ENCODE peak calls at places on chromosome 16, in nine cellular contexts. Q, H, R, P, Z, Y, J, T and I are unnamed samples. For H3K9me3, the result is how much of the 10 kb centered on the place peaks cover.

GRCh38 chr16:8474576-8474975 is 115.7 kb downstream of the TMEM114 start:
- DNase-seq in Q (no peak), H (no peak), R (no peak), P (peak), Z (no peak), Y (no peak), J (no peak), T (no peak), I (no peak)

GRCh38 chr16:17766012-17766411 is 295.3 kb upstream of the XYLT1 start:
- DNase-seq in Q (no peak), H (no peak), R (peak), P (no peak), Z (no peak), Y (no peak), J (no peak), T (no peak), I (no peak)

GRCh38 chr16:59702531-59702930 is 968.4 kb upstream of the GOT2 start:
- DNase-seq in Q (no peak), H (no peak), R (no peak), P (no peak), Z (no peak), Y (no peak), J (no peak), T (no peak), I (no peak)

GRCh38 chr16:71479420-71479819 is 9.7 kb downstream of the ZNF19 start:
- DNase-seq in Q (peak), H (no peak), R (no peak), P (no peak), Z (no peak), Y (peak), J (no peak), T (no peak), I (no peak)

GRCh38 chr16:30356401-30357084 is 1.4 kb upstream of the CD2BP2 start:
- DNase-seq in Q (peak), H (no peak), R (no peak), P (no peak), Z (no peak), Y (no peak), J (peak), T (peak), I (no peak)

GRCh38 chr16:28219283-28219682 is 7.5 kb upstream of the XPO6 start:
- DNase-seq in Q (no peak), H (no peak), R (no peak), P (no peak), Z (no peak), Y (no peak), J (no peak), T (no peak), I (no peak)

GRCh38 chr16:85413713-85414663 is 199.1 kb upstream of the GSE1 start:
- DNase-seq in Q (peak), H (no peak), R (no peak), P (no peak), Z (no peak), Y (peak), J (peak), T (peak), I (no peak)

GRCh38 chr16:86515420-86515779 is 5.1 kb downstream of the FOXF1 start:
- DNase-seq in Q (no peak), H (no peak), R (no peak), P (no peak), Z (no peak), Y (no peak), J (no peak), T (no peak), I (no peak)

GRCh38 chr16:49956915-49957314 is 68.1 kb upstream of the CNEP1R1 start:
- DNase-seq in Q (no peak), H (no peak), R (no peak), P (no peak), Z (no peak), Y (no peak), J (no peak), T (no peak), I (no peak)

GRCh38 chr16:7990864-7991263 is 599.4 kb downstream of the TMEM114 start:
- DNase-seq in Q (no peak), H (no peak), R (no peak), P (no peak), Z (no peak), Y (no peak), J (no peak), T (no peak), I (no peak)

GRCh38 chr16:31298958-31299357 is 39.2 kb downstream of the ITGAM start:
- DNase-seq in Q (peak), H (no peak), R (no peak), P (no peak), Z (no peak), Y (no peak), J (no peak), T (no peak), I (no peak)

GRCh38 chr16:64152010-64152767 is 969.7 kb downstream of the CDH11 start:
- DNase-seq in Q (no peak), H (no peak), R (no peak), P (no peak), Z (no peak), Y (no peak), J (no peak), T (no peak), I (no peak)

GRCh38 chr16:84040823-84041391 is 1.7 kb downstream of the SLC38A8 start:
- DNase-seq in Q (no peak), H (no peak), R (no peak), P (no peak), Z (no peak), Y (no peak), J (no peak), T (peak), I (peak)

GRCh38 chr16:62450291-62450690 is 414.1 kb upstream of the CDH8 start:
- DNase-seq in Q (no peak), H (no peak), R (no peak), P (no peak), Z (no peak), Y (no peak), J (no peak), T (no peak), I (no peak)

GRCh38 chr16:62445909-62446308 is 409.7 kb upstream of the CDH8 start:
- DNase-seq in Q (no peak), H (no peak), R (no peak), P (no peak), Z (no peak), Y (no peak), J (no peak), T (no peak), I (no peak)
- H3K9me3 ChIP-seq in Q (under half), H (under half), R (under half), P (under half), Z (under half), Y (under half), J (under half), T (under half), I (under half)

GRCh38 chr16:15435216-15435864 is 952 bp downstream of the BMERB1 start:
- DNase-seq in Q (no peak), H (no peak), R (no peak), P (no peak), Z (no peak), Y (no peak), J (no peak), T (no peak), I (peak)

GRCh38 chr16:15439102-15439501 is 4.7 kb downstream of the BMERB1 start:
- DNase-seq in Q (no peak), H (no peak), R (no peak), P (no peak), Z (no peak), Y (no peak), J (no peak), T (no peak), I (no peak)

GRCh38 chr16:15434425-15435215 is at the start of gene BMERB1:
- DNase-seq in Q (no peak), H (peak), R (peak), P (peak), Z (peak), Y (no peak), J (peak), T (peak), I (peak)

DNA sequence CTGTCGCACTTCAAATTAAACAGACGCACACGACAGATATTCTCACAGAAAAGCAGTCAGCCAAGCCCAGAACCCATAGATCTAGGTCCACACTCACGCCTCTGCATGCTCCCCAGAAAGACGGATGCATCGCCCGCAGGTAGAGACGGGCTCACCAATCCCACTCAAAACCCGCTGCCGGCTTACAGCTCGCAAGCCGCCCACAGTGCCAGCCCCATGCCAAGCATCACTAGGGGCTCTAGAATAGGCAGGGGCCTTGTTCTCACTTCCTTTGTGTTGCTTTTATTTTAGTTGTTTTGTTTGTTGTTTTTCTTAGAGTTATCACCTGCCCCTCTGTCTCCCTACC is 336 bp upstream of the BMERB1 start:
- DNase-seq in Q (no peak), H (no peak), R (no peak), P (no peak), Z (no peak), Y (no peak), J (no peak), T (no peak), I (no peak)
- H3K4me3 ChIP-seq in Q (no peak), H (peak), R (peak), P (peak), Z (peak), Y (no peak), J (peak), T (peak), I (peak)

GRCh38 chr16:88287219-88287618 is 95.5 kb upstream of the ZNF469 start:
- DNase-seq in Q (peak), H (no peak), R (peak), P (no peak), Z (peak), Y (peak), J (no peak), T (no peak), I (no peak)
- H3K9me3 ChIP-seq in Q (under half), H (under half), R (under half), P (under half), Z (under half), Y (under half), J (under half), T (under half), I (under half)

GRCh38 chr16:88744520-88744835 is 38.2 kb downstream of the CTU2 start:
- DNase-seq in Q (no peak), H (no peak), R (no peak), P (no peak), Z (no peak), Y (no peak), J (no peak), T (no peak), I (no peak)
- H3K4me3 ChIP-seq in Q (no peak), H (no peak), R (no peak), P (no peak), Z (no peak), Y (no peak), J (no peak), T (no peak), I (no peak)

GRCh38 chr16:35195864-35196216 is 1736.4 kb downstream of the TP53TG3F start:
- DNase-seq in Q (no peak), H (no peak), R (no peak), P (no peak), Z (no peak), Y (no peak), J (no peak), T (peak), I (no peak)

GRCh38 chr16:35197656-35198055 is 1738.2 kb downstream of the TP53TG3F start:
- DNase-seq in Q (no peak), H (no peak), R (no peak), P (no peak), Z (no peak), Y (no peak), J (no peak), T (no peak), I (no peak)

GRCh38 chr16:35194681-35195080 is 1735.3 kb downstream of the TP53TG3F start:
- DNase-seq in Q (no peak), H (no peak), R (no peak), P (no peak), Z (no peak), Y (no peak), J (no peak), T (peak), I (no peak)

GRCh38 chr16:35195173-35195863 is 1735.9 kb downstream of the TP53TG3F start:
- DNase-seq in Q (no peak), H (no peak), R (no peak), P (no peak), Z (no peak), Y (no peak), J (no peak), T (peak), I (no peak)

GRCh38 chr16:35196313-35196712 is 1736.9 kb downstream of the TP53TG3F start:
- DNase-seq in Q (no peak), H (no peak), R (no peak), P (no peak), Z (no peak), Y (no peak), J (no peak), T (no peak), I (peak)
- H3K9me3 ChIP-seq in Q (under half), H (under half), R (under half), P (under half), Z (under half), Y (under half), J (under half), T (under half), I (under half)

DNA sequence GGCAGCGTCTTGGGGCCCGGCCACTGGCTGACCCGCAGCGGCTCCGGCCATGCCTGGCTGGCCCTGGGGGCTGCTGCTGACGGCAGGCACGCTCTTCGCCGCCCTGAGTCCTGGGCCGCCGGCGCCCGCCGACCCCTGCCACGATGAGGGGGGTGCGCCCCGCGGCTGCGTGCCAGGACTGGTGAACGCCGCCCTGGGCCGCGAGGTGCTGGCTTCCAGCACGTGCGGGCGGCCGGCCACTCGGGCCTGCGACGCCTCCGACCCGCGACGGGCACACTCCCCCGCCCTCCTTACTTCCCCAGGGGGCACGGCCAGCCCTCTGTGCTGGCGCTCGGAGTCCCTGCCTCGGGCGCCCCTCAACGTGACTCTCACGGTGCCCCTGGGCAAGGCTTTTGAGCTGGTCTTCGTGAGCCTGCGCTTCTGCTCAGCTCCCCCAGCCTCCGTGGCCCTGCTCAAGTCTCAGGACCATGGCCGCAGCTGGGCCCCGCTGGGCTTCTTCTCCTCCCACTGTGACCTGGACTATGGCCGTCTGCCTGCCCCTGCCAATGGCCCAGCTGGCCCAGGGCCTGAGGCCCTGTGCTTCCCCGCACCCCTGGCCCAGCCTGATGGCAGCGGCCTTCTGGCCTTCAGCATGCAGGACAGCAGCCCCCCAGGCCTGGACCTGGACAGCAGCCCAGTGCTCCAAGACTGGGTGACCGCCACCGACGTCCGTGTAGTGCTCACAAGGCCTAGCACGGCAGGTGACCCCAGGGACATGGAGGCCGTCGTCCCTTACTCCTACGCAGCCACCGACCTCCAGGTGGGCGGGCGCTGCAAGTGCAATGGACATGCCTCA is 773 bp downstream of the NTN3 start:
- DNase-seq in Q (no peak), H (no peak), R (no peak), P (no peak), Z (peak), Y (no peak), J (peak), T (no peak), I (no peak)
- H3K4me3 ChIP-seq in Q (peak), H (peak), R (no peak), P (peak), Z (no peak), Y (no peak), J (peak), T (peak), I (peak)

DNA sequence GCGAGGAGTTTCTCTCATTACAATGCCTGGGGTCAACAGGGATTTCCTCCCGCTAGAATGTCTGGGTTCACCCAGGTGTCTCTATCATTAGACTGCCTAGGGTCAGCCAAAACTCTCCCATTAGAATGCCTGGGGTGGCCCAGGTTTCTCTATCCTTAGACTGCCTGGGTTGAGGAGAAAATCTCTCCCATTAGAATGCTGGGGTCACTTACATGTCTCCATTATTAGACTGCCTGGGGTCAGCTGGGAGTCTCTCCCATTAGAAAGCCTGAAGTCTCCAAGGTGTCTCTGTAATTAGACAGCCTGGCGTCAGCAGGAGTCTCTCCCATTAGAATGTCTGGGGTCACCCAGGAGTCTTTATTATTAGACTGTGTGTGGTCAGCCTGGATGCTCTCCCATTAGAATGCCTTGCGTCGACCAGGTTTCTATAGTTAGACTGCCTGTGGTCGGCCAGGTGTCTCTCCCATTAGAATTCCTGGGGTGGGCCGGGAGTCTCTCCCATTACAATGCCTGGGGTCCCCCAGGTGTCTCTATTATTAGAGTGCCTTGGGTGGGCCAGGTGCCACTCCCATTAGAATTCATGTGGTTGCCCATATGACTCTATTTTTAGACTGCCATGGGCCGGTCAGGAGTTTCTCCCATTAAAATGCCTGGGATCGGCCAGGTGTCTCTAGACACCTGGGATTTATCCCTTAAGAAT is 2272.1 kb downstream of the TP53TG3F start:
- DNase-seq in Q (no peak), H (no peak), R (no peak), P (no peak), Z (no peak), Y (no peak), J (no peak), T (no peak), I (no peak)
- H3K9me3 ChIP-seq in Q (under half), H (under half), R (under half), P (under half), Z (under half), Y (under half), J (under half), T (under half), I (under half)